ENCODE peak calls at places on chromosome 3, in six cellular contexts. One of them, this sample, is unnamed. For H3K4me1, the result is how much of the 10 kb centered on the place peaks cover.

GRCh38 chr3:138440137-138440536 is 5.7 kb downstream of the ESYT3 start:
- DNase-seq in stomach: no peak
- DNase-seq in IMR-90: no peak
- DNase-seq in fibroblast of lung: peak
- DNase-seq in GM23338: peak
- DNase-seq in CD8-positive, alpha-beta memory T cell: no peak
- DNase-seq in this sample: no peak

GRCh38 chr3:139319428-139320402 is 24.1 kb upstream of the MRPS22 start:
- DNase-seq in stomach: no peak
- DNase-seq in IMR-90: no peak
- DNase-seq in fibroblast of lung: no peak
- DNase-seq in GM23338: peak
- DNase-seq in CD8-positive, alpha-beta memory T cell: no peak
- DNase-seq in this sample: no peak

GRCh38 chr3:24254649-24255048 is 240.0 kb downstream of the THRB start:
- DNase-seq in stomach: no peak
- DNase-seq in IMR-90: peak
- DNase-seq in fibroblast of lung: peak
- DNase-seq in GM23338: no peak
- DNase-seq in CD8-positive, alpha-beta memory T cell: no peak
- DNase-seq in this sample: no peak

GRCh38 chr3:100105536-100105935 is 8.8 kb downstream of the FILIP1L start:
- DNase-seq in stomach: no peak
- DNase-seq in IMR-90: peak
- DNase-seq in fibroblast of lung: peak
- DNase-seq in GM23338: no peak
- DNase-seq in CD8-positive, alpha-beta memory T cell: no peak
- DNase-seq in this sample: no peak

GRCh38 chr3:69094467-69095205 is 9.9 kb downstream of the ARL6IP5 start:
- DNase-seq in stomach: no peak
- DNase-seq in IMR-90: peak
- DNase-seq in fibroblast of lung: peak
- DNase-seq in GM23338: no peak
- DNase-seq in CD8-positive, alpha-beta memory T cell: no peak
- DNase-seq in this sample: no peak

GRCh38 chr3:127865941-127866340 is 43.6 kb upstream of the MGLL start:
- DNase-seq in stomach: no peak
- DNase-seq in IMR-90: peak
- DNase-seq in fibroblast of lung: peak
- DNase-seq in GM23338: peak
- DNase-seq in CD8-positive, alpha-beta memory T cell: no peak
- DNase-seq in this sample: no peak

GRCh38 chr3:113575191-113575590 is 42.8 kb downstream of the SIDT1 start:
- DNase-seq in stomach: no peak
- DNase-seq in IMR-90: no peak
- DNase-seq in fibroblast of lung: no peak
- DNase-seq in GM23338: peak
- DNase-seq in CD8-positive, alpha-beta memory T cell: no peak
- DNase-seq in this sample: no peak

GRCh38 chr3:31004025-31004678 is 109.7 kb upstream of the GADL1 start:
- DNase-seq in stomach: no peak
- DNase-seq in IMR-90: peak
- DNase-seq in fibroblast of lung: peak
- DNase-seq in GM23338: no peak
- DNase-seq in CD8-positive, alpha-beta memory T cell: no peak
- DNase-seq in this sample: no peak

GRCh38 chr3:70914889-70915288 is 602.5 kb upstream of the MDFIC2 start:
- DNase-seq in stomach: no peak
- DNase-seq in IMR-90: no peak
- DNase-seq in fibroblast of lung: no peak
- DNase-seq in GM23338: no peak
- DNase-seq in CD8-positive, alpha-beta memory T cell: no peak
- DNase-seq in this sample: no peak

GRCh38 chr3:8554725-8555621 is 53.4 kb downstream of the LMCD1 start:
- DNase-seq in stomach: no peak
- DNase-seq in IMR-90: peak
- DNase-seq in fibroblast of lung: peak
- DNase-seq in GM23338: peak
- DNase-seq in CD8-positive, alpha-beta memory T cell: no peak
- DNase-seq in this sample: no peak

GRCh38 chr3:48716508-48716981 is 476 bp downstream of the IP6K2 start:
- DNase-seq in stomach: no peak
- DNase-seq in IMR-90: no peak
- DNase-seq in fibroblast of lung: peak
- DNase-seq in GM23338: peak
- DNase-seq in CD8-positive, alpha-beta memory T cell: peak
- DNase-seq in this sample: peak

GRCh38 chr3:160941885-160942494 is 163.2 kb downstream of the B3GALNT1 start:
- DNase-seq in stomach: peak
- DNase-seq in IMR-90: peak
- DNase-seq in fibroblast of lung: peak
- DNase-seq in GM23338: peak
- DNase-seq in CD8-positive, alpha-beta memory T cell: peak
- DNase-seq in this sample: peak

DNA sequence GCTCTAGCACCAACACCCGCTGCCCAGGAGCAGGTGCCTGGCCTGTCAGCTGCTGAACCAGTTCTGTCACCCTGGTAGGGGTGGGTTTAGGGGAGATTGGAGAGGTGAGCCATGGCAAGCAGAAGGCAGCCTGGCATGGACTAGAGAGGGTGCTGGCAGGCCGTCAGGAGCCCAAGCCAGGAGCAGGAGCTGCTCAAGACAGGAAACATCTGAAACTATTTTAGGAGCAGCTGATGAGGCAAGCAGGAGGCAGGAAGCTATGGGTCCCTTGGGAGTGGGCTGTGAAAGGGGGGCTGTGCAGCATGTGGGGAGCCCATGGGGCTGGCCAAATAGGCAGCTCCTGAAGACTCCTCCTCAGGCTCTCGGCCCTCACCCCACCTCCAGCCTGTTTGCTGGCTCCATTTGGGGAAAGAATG is 2.3 kb downstream of the INKA1 start:
- DNase-seq in stomach: peak
- DNase-seq in IMR-90: peak
- DNase-seq in fibroblast of lung: peak
- DNase-seq in GM23338: no peak
- DNase-seq in CD8-positive, alpha-beta memory T cell: no peak
- DNase-seq in this sample: no peak
- H3K4me3 ChIP-seq in stomach: no peak
- H3K4me3 ChIP-seq in IMR-90: no peak
- H3K4me3 ChIP-seq in fibroblast of lung: no peak
- H3K4me3 ChIP-seq in GM23338: peak
- H3K4me3 ChIP-seq in CD8-positive, alpha-beta memory T cell: no peak
- H3K4me3 ChIP-seq in this sample: no peak

GRCh38 chr3:195879416-195880036 is 28.8 kb downstream of the TNK2 start:
- DNase-seq in stomach: no peak
- DNase-seq in IMR-90: no peak
- DNase-seq in fibroblast of lung: no peak
- DNase-seq in GM23338: no peak
- DNase-seq in CD8-positive, alpha-beta memory T cell: no peak
- DNase-seq in this sample: no peak

GRCh38 chr3:195883160-195883559 is 25.2 kb downstream of the TNK2 start:
- DNase-seq in stomach: no peak
- DNase-seq in IMR-90: no peak
- DNase-seq in fibroblast of lung: no peak
- DNase-seq in GM23338: no peak
- DNase-seq in CD8-positive, alpha-beta memory T cell: no peak
- DNase-seq in this sample: no peak

GRCh38 chr3:195880037-195880431 is 28.3 kb downstream of the TNK2 start:
- DNase-seq in stomach: no peak
- DNase-seq in IMR-90: no peak
- DNase-seq in fibroblast of lung: no peak
- DNase-seq in GM23338: no peak
- DNase-seq in CD8-positive, alpha-beta memory T cell: no peak
- DNase-seq in this sample: no peak

GRCh38 chr3:195882002-195882441 is 26.3 kb downstream of the TNK2 start:
- DNase-seq in stomach: no peak
- DNase-seq in IMR-90: no peak
- DNase-seq in fibroblast of lung: no peak
- DNase-seq in GM23338: no peak
- DNase-seq in CD8-positive, alpha-beta memory T cell: no peak
- DNase-seq in this sample: no peak

DNA sequence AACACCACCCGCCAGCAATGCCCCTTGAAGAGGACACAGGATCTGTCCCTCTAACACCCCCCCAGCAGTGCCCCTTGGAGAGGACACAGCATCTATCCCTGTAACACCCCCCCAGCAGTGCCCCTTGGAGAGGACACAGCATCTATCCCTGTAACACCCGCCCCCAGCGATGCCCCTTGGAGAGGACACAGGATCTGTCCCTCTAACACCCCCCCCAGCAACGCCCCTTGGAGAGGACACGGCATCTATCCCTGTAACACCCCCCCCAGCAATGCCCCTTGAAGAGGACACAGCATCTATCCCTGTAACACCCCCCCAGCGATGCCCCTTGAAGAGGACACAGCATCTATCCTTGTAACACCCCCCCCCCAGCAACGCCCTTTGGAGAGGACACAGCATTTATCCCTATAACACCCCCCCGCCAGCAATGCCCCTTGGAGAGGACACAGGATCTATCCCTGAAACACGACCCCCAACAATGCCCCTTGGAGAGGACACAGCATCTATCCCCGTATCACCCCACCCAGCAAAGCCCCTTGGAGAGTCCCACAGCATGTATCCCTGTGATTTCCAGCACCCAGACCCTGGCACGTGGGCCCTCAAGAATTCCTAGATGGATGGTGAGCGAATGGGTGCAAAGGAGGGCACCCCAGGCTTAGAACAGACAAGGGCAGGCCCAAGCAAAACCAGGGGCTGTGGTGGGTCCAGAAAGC is 26.9 kb downstream of the TNK2 start:
- DNase-seq in stomach: no peak
- DNase-seq in IMR-90: no peak
- DNase-seq in fibroblast of lung: no peak
- DNase-seq in GM23338: no peak
- DNase-seq in CD8-positive, alpha-beta memory T cell: no peak
- DNase-seq in this sample: no peak
- H3K4me1 ChIP-seq in stomach: under half
- H3K4me1 ChIP-seq in IMR-90: under half
- H3K4me1 ChIP-seq in fibroblast of lung: under half
- H3K4me1 ChIP-seq in GM23338: under half
- H3K4me1 ChIP-seq in CD8-positive, alpha-beta memory T cell: under half
- H3K4me1 ChIP-seq in this sample: under half

GRCh38 chr3:159929894-159930235 is 58.8 kb upstream of the IL12A start:
- DNase-seq in stomach: no peak
- DNase-seq in IMR-90: no peak
- DNase-seq in fibroblast of lung: no peak
- DNase-seq in GM23338: no peak
- DNase-seq in CD8-positive, alpha-beta memory T cell: no peak
- DNase-seq in this sample: no peak
- H3K4me3 ChIP-seq in stomach: no peak
- H3K4me3 ChIP-seq in IMR-90: no peak
- H3K4me3 ChIP-seq in fibroblast of lung: no peak
- H3K4me3 ChIP-seq in GM23338: no peak
- H3K4me3 ChIP-seq in CD8-positive, alpha-beta memory T cell: no peak
- H3K4me3 ChIP-seq in this sample: no peak

GRCh38 chr3:37751537-37751936 is 110.1 kb upstream of the CTDSPL start:
- DNase-seq in stomach: no peak
- DNase-seq in IMR-90: no peak
- DNase-seq in fibroblast of lung: no peak
- DNase-seq in GM23338: no peak
- DNase-seq in CD8-positive, alpha-beta memory T cell: no peak
- DNase-seq in this sample: no peak
- H3K4me1 ChIP-seq in stomach: under half
- H3K4me1 ChIP-seq in IMR-90: under half
- H3K4me1 ChIP-seq in fibroblast of lung: under half
- H3K4me1 ChIP-seq in GM23338: under half
- H3K4me1 ChIP-seq in CD8-positive, alpha-beta memory T cell: under half
- H3K4me1 ChIP-seq in this sample: under half